ENCODE peak calls at places on chromosome 13, in ten cellular contexts. One of them, this sample, is unnamed.

GRCh38 chr13:64793592-64793991 is 2436.5 kb downstream of the PCDH9 start:
- DNase-seq in left colon: no peak
- DNase-seq in astrocyte of the spinal cord: no peak
- DNase-seq in GM12865: no peak
- DNase-seq in activated CD8-positive, alpha-beta memory T cell treated with anti-CD3 and anti-CD28 coated beads for 4 hours: no peak
- DNase-seq in activated CD8-positive, alpha-beta T cell treated with anti-CD3 and anti-CD28 coated beads for 36 hours: no peak
- DNase-seq in HCEC 1CT: no peak
- DNase-seq in Caco-2: no peak
- DNase-seq in aorta: no peak
- DNase-seq in SW 1271: no peak
- DNase-seq in this sample: no peak

GRCh38 chr13:43261018-43261417 is 237.6 kb downstream of the DNAJC15 start:
- DNase-seq in SW 1271: no peak
- DNase-seq in HCEC 1CT: peak; percentile 83
- DNase-seq in astrocyte of the spinal cord: peak; percentile 49
- DNase-seq in GM12865: no peak
- DNase-seq in Caco-2: no peak
- DNase-seq in activated CD8-positive, alpha-beta T cell treated with anti-CD3 and anti-CD28 coated beads for 36 hours: no peak
- DNase-seq in left colon: no peak
- DNase-seq in aorta: no peak
- DNase-seq in activated CD8-positive, alpha-beta memory T cell treated with anti-CD3 and anti-CD28 coated beads for 4 hours: no peak
- DNase-seq in this sample: no peak

GRCh38 chr13:77698211-77699058 is 948 bp downstream of the SLAIN1 start:
- DNase-seq in GM12865: peak; percentile 65
- DNase-seq in activated CD8-positive, alpha-beta T cell treated with anti-CD3 and anti-CD28 coated beads for 36 hours: peak; percentile 66
- DNase-seq in Caco-2: no peak
- DNase-seq in HCEC 1CT: peak; percentile 1
- DNase-seq in astrocyte of the spinal cord: no peak
- DNase-seq in left colon: peak; percentile 37
- DNase-seq in activated CD8-positive, alpha-beta memory T cell treated with anti-CD3 and anti-CD28 coated beads for 4 hours: peak; percentile 3
- DNase-seq in aorta: peak; percentile 78
- DNase-seq in SW 1271: peak; percentile 6
- DNase-seq in this sample: peak; percentile 53

GRCh38 chr13:50261502-50261901 is 246.3 kb downstream of the KCNRG start:
- DNase-seq in activated CD8-positive, alpha-beta memory T cell treated with anti-CD3 and anti-CD28 coated beads for 4 hours: no peak
- DNase-seq in activated CD8-positive, alpha-beta T cell treated with anti-CD3 and anti-CD28 coated beads for 36 hours: no peak
- DNase-seq in left colon: no peak
- DNase-seq in astrocyte of the spinal cord: no peak
- DNase-seq in aorta: no peak
- DNase-seq in SW 1271: no peak
- DNase-seq in Caco-2: no peak
- DNase-seq in HCEC 1CT: no peak
- DNase-seq in GM12865: no peak
- DNase-seq in this sample: no peak

GRCh38 chr13:51235756-51236564 is 13.8 kb downstream of the FAM124A start:
- DNase-seq in SW 1271: no peak
- DNase-seq in aorta: no peak
- DNase-seq in Caco-2: no peak
- DNase-seq in astrocyte of the spinal cord: no peak
- DNase-seq in activated CD8-positive, alpha-beta memory T cell treated with anti-CD3 and anti-CD28 coated beads for 4 hours: no peak
- DNase-seq in activated CD8-positive, alpha-beta T cell treated with anti-CD3 and anti-CD28 coated beads for 36 hours: no peak
- DNase-seq in left colon: no peak
- DNase-seq in HCEC 1CT: no peak
- DNase-seq in GM12865: no peak
- DNase-seq in this sample: no peak

GRCh38 chr13:85266771-85267170 is 532.4 kb downstream of the SLITRK6 start:
- DNase-seq in SW 1271: no peak
- DNase-seq in left colon: no peak
- DNase-seq in astrocyte of the spinal cord: no peak
- DNase-seq in HCEC 1CT: no peak
- DNase-seq in activated CD8-positive, alpha-beta T cell treated with anti-CD3 and anti-CD28 coated beads for 36 hours: no peak
- DNase-seq in activated CD8-positive, alpha-beta memory T cell treated with anti-CD3 and anti-CD28 coated beads for 4 hours: no peak
- DNase-seq in aorta: no peak
- DNase-seq in Caco-2: no peak
- DNase-seq in GM12865: no peak
- DNase-seq in this sample: no peak

GRCh38 chr13:35092251-35092650 is 150.2 kb downstream of the NBEA start:
- DNase-seq in left colon: no peak
- DNase-seq in astrocyte of the spinal cord: no peak
- DNase-seq in SW 1271: no peak
- DNase-seq in activated CD8-positive, alpha-beta memory T cell treated with anti-CD3 and anti-CD28 coated beads for 4 hours: no peak
- DNase-seq in aorta: no peak
- DNase-seq in activated CD8-positive, alpha-beta T cell treated with anti-CD3 and anti-CD28 coated beads for 36 hours: no peak
- DNase-seq in Caco-2: no peak
- DNase-seq in GM12865: no peak
- DNase-seq in HCEC 1CT: no peak
- DNase-seq in this sample: peak; percentile 95

GRCh38 chr13:112213467-112214245 is 146.7 kb downstream of the SOX1 start:
- DNase-seq in SW 1271: peak; percentile 2
- DNase-seq in astrocyte of the spinal cord: no peak
- DNase-seq in activated CD8-positive, alpha-beta T cell treated with anti-CD3 and anti-CD28 coated beads for 36 hours: no peak
- DNase-seq in left colon: peak; percentile 82
- DNase-seq in HCEC 1CT: no peak
- DNase-seq in activated CD8-positive, alpha-beta memory T cell treated with anti-CD3 and anti-CD28 coated beads for 4 hours: no peak
- DNase-seq in aorta: no peak
- DNase-seq in GM12865: no peak
- DNase-seq in Caco-2: no peak
- DNase-seq in this sample: no peak

GRCh38 chr13:113950451-113951245 is 23.2 kb downstream of the C13orf46 start:
- DNase-seq in activated CD8-positive, alpha-beta memory T cell treated with anti-CD3 and anti-CD28 coated beads for 4 hours: no peak
- DNase-seq in aorta: peak; percentile 74
- DNase-seq in GM12865: no peak
- DNase-seq in Caco-2: no peak
- DNase-seq in left colon: no peak
- DNase-seq in SW 1271: no peak
- DNase-seq in astrocyte of the spinal cord: no peak
- DNase-seq in HCEC 1CT: no peak
- DNase-seq in activated CD8-positive, alpha-beta T cell treated with anti-CD3 and anti-CD28 coated beads for 36 hours: no peak
- DNase-seq in this sample: no peak

GRCh38 chr13:109606404-109607028 is 179.9 kb downstream of the IRS2 start:
- DNase-seq in Caco-2: no peak
- DNase-seq in GM12865: no peak
- DNase-seq in activated CD8-positive, alpha-beta memory T cell treated with anti-CD3 and anti-CD28 coated beads for 4 hours: no peak
- DNase-seq in HCEC 1CT: no peak
- DNase-seq in aorta: no peak
- DNase-seq in left colon: no peak
- DNase-seq in astrocyte of the spinal cord: no peak
- DNase-seq in activated CD8-positive, alpha-beta T cell treated with anti-CD3 and anti-CD28 coated beads for 36 hours: no peak
- DNase-seq in SW 1271: no peak
- DNase-seq in this sample: no peak

This sample was measured in HAP-1.